ENCODE peak calls at places on chromosomes 7 and 10, in seven cellular contexts. One of them, this sample, is unnamed. For H3K4me1, the result is how much of the 10 kb centered on the place peaks cover.

GRCh38 chr10:22002531-22003110 is 909 bp downstream of the DNAJC1 start:
- DNase-seq in upper lobe of left lung: no peak
- DNase-seq in K562: no peak
- DNase-seq in stomach: no peak
- DNase-seq in suprapubic skin: no peak
- DNase-seq in IMR-90: peak
- DNase-seq in MM.1S: peak
- DNase-seq in this sample: no peak

GRCh38 chr10:31146496-31147219 is 115.0 kb upstream of the ZNF438 start:
- DNase-seq in MM.1S: no peak
- DNase-seq in K562: no peak
- DNase-seq in IMR-90: peak
- DNase-seq in upper lobe of left lung: peak
- DNase-seq in stomach: no peak
- DNase-seq in suprapubic skin: no peak
- DNase-seq in this sample: peak

GRCh38 chr7:109663806-109664205 is 1094.1 kb downstream of the DNAJB9 start:
- DNase-seq in MM.1S: no peak
- DNase-seq in K562: no peak
- DNase-seq in suprapubic skin: no peak
- DNase-seq in stomach: no peak
- DNase-seq in upper lobe of left lung: no peak
- DNase-seq in IMR-90: no peak
- DNase-seq in this sample: no peak

GRCh38 chr7:92292981-92293380 is 47.2 kb downstream of the ANKIB1 start:
- DNase-seq in stomach: no peak
- DNase-seq in IMR-90: no peak
- DNase-seq in MM.1S: no peak
- DNase-seq in suprapubic skin: no peak
- DNase-seq in upper lobe of left lung: no peak
- DNase-seq in K562: no peak
- DNase-seq in this sample: no peak

GRCh38 chr7:78642751-78643150 is 810.7 kb downstream of the MAGI2 start:
- DNase-seq in IMR-90: no peak
- DNase-seq in suprapubic skin: no peak
- DNase-seq in MM.1S: no peak
- DNase-seq in stomach: no peak
- DNase-seq in K562: no peak
- DNase-seq in upper lobe of left lung: no peak
- DNase-seq in this sample: no peak

GRCh38 chr10:132865236-132865635 is 77.1 kb downstream of the CFAP46 start:
- DNase-seq in MM.1S: no peak
- DNase-seq in stomach: no peak
- DNase-seq in IMR-90: no peak
- DNase-seq in upper lobe of left lung: peak
- DNase-seq in K562: no peak
- DNase-seq in suprapubic skin: peak
- DNase-seq in this sample: peak

GRCh38 chr10:43322321-43322720 is 49.1 kb upstream of the FXYD4 start:
- DNase-seq in stomach: peak
- DNase-seq in IMR-90: no peak
- DNase-seq in MM.1S: no peak
- DNase-seq in suprapubic skin: no peak
- DNase-seq in K562: no peak
- DNase-seq in upper lobe of left lung: no peak
- DNase-seq in this sample: peak

GRCh38 chr7:27151341-27151944 is 940 bp downstream of the HOXA3 start:
- DNase-seq in K562: no peak
- DNase-seq in upper lobe of left lung: no peak
- DNase-seq in stomach: no peak
- DNase-seq in suprapubic skin: no peak
- DNase-seq in IMR-90: no peak
- DNase-seq in MM.1S: no peak
- DNase-seq in this sample: peak

GRCh38 chr10:126712681-126713080 is 42.2 kb upstream of the C10orf90 start:
- DNase-seq in MM.1S: no peak
- DNase-seq in IMR-90: no peak
- DNase-seq in upper lobe of left lung: no peak
- DNase-seq in stomach: no peak
- DNase-seq in suprapubic skin: no peak
- DNase-seq in K562: no peak
- DNase-seq in this sample: no peak

GRCh38 chr10:600876-601275 is 88.6 kb downstream of the DIP2C start:
- DNase-seq in upper lobe of left lung: no peak
- DNase-seq in K562: no peak
- DNase-seq in stomach: peak
- DNase-seq in suprapubic skin: no peak
- DNase-seq in MM.1S: no peak
- DNase-seq in IMR-90: no peak
- DNase-seq in this sample: peak

GRCh38 chr10:99937630-99938029 is 72.1 kb downstream of the DNMBP start:
- DNase-seq in IMR-90: no peak
- DNase-seq in suprapubic skin: no peak
- DNase-seq in MM.1S: no peak
- DNase-seq in upper lobe of left lung: no peak
- DNase-seq in stomach: no peak
- DNase-seq in K562: no peak
- DNase-seq in this sample: no peak

GRCh38 chr10:98694014-98694413 is 247.3 kb upstream of the HPS1 start:
- DNase-seq in stomach: no peak
- DNase-seq in upper lobe of left lung: no peak
- DNase-seq in MM.1S: no peak
- DNase-seq in K562: no peak
- DNase-seq in IMR-90: no peak
- DNase-seq in suprapubic skin: no peak
- DNase-seq in this sample: no peak

GRCh38 chr10:119424591-119424975 is 117.9 kb downstream of the RGS10 start:
- DNase-seq in MM.1S: no peak
- DNase-seq in IMR-90: no peak
- DNase-seq in upper lobe of left lung: no peak
- DNase-seq in K562: no peak
- DNase-seq in suprapubic skin: no peak
- DNase-seq in stomach: no peak
- DNase-seq in this sample: no peak

GRCh38 chr10:24120651-24121050 is 88.3 kb upstream of the KIAA1217 start:
- DNase-seq in upper lobe of left lung: no peak
- DNase-seq in K562: no peak
- DNase-seq in IMR-90: no peak
- DNase-seq in stomach: no peak
- DNase-seq in suprapubic skin: no peak
- DNase-seq in MM.1S: no peak
- DNase-seq in this sample: no peak

GRCh38 chr10:97587183-97587582 is 2.3 kb upstream of the C10orf62 start:
- DNase-seq in K562: no peak
- DNase-seq in stomach: no peak
- DNase-seq in suprapubic skin: no peak
- DNase-seq in MM.1S: no peak
- DNase-seq in IMR-90: no peak
- DNase-seq in upper lobe of left lung: no peak
- DNase-seq in this sample: no peak

GRCh38 chr7:18087687-18088078 is 60.0 kb upstream of the PRPS1L1 start:
- DNase-seq in IMR-90: no peak
- DNase-seq in upper lobe of left lung: peak
- DNase-seq in K562: no peak
- DNase-seq in MM.1S: no peak
- DNase-seq in stomach: no peak
- DNase-seq in suprapubic skin: no peak
- DNase-seq in this sample: no peak

GRCh38 chr7:2529161-2530075 is 9.8 kb downstream of the LFNG start:
- DNase-seq in suprapubic skin: no peak
- DNase-seq in upper lobe of left lung: peak
- DNase-seq in stomach: peak
- DNase-seq in IMR-90: peak
- DNase-seq in MM.1S: no peak
- DNase-seq in K562: no peak
- DNase-seq in this sample: peak

GRCh38 chr10:77973276-77973675 is 46.7 kb upstream of the DLG5 start:
- DNase-seq in stomach: no peak
- DNase-seq in K562: no peak
- DNase-seq in MM.1S: no peak
- DNase-seq in IMR-90: no peak
- DNase-seq in upper lobe of left lung: no peak
- DNase-seq in suprapubic skin: no peak
- DNase-seq in this sample: no peak
- H3K4me1 ChIP-seq in stomach: under half
- H3K4me1 ChIP-seq in K562: under half
- H3K4me1 ChIP-seq in MM.1S: under half
- H3K4me1 ChIP-seq in IMR-90: under half
- H3K4me1 ChIP-seq in upper lobe of left lung: under half
- H3K4me1 ChIP-seq in suprapubic skin: under half
- H3K4me1 ChIP-seq in this sample: under half

GRCh38 chr10:102511562-102512274 is 7.9 kb downstream of the SUFU start:
- DNase-seq in suprapubic skin: no peak
- DNase-seq in IMR-90: no peak
- DNase-seq in stomach: no peak
- DNase-seq in upper lobe of left lung: no peak
- DNase-seq in MM.1S: peak
- DNase-seq in K562: no peak
- DNase-seq in this sample: peak
- TF ChIP-seq CTCF in suprapubic skin: no peak
- TF ChIP-seq CTCF in IMR-90: no peak
- TF ChIP-seq CTCF in stomach: no peak
- TF ChIP-seq CTCF in upper lobe of left lung: no peak
- TF ChIP-seq CTCF in MM.1S: no peak
- TF ChIP-seq CTCF in K562: no peak
- TF ChIP-seq CTCF in this sample: no peak

DNA sequence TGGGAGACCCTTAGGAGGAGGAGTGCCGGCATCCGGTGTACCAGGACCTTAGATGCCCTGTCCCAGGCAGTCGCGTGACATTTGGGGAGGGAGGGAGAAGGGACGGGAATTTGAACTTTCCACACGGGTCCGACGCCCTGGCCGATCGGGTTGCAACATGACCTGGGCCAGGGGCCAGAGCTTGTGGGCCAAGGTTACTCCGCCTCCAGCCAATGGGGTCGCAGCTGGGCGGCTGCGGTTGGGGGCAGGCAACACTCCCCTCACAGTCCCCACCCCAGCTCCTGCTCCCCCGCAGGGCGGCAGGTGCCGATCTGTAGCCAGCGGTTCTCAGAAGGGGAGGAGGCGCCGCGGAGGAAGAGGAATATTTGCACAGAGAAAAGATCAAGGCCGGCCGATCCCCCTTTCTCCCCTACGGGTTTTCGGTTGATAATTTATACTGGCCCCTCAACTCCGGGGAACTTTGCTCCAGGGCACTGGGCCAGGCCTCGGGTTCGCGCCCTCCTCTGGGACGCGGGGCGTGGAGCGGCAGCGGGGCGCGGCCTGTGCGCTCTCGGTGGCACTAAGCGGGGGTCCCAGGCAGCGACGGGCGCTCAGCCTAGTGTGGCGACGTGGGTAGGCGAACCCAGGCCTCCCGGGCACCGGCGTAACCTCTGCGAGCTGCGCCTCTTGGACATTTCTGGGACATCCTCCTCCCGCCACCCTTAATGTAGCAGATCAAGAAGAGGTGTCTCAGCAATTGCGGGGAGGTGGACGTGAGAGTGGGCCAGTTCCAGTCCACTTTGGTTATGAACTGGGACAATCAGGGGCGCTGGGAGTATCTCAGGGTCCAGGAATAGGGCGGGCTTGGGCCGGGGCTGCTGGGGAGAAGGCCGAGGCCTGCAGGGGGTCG is 1.2 kb downstream of the MLXIPL start:
- DNase-seq in IMR-90: no peak
- DNase-seq in upper lobe of left lung: peak
- DNase-seq in MM.1S: no peak
- DNase-seq in K562: peak
- DNase-seq in suprapubic skin: peak
- DNase-seq in stomach: no peak
- DNase-seq in this sample: peak
- H3K4me3 ChIP-seq in IMR-90: no peak
- H3K4me3 ChIP-seq in upper lobe of left lung: peak
- H3K4me3 ChIP-seq in MM.1S: no peak
- H3K4me3 ChIP-seq in K562: peak
- H3K4me3 ChIP-seq in suprapubic skin: peak
- H3K4me3 ChIP-seq in stomach: peak
- H3K4me3 ChIP-seq in this sample: no peak

DNA sequence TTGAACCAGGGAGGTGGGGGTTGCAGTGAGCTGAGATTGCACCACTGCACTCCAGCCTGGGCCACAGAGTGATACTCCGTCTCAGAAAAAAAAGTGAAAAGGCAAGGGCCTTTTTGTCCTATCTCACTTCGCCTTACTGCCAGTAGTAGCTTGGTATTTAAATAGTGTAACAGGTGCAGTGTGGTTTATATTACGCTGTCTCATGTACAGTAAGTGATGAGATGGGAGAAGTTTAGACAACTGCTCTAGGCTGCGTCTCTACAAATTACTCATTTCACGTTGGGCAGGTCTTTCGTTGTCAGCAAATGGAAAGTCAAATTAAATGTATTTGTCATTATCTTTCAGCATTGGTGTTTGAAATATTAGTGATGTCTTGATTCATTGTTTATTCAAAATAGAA is 15.5 kb upstream of the PFKFB3 start:
- DNase-seq in K562: no peak
- DNase-seq in suprapubic skin: no peak
- DNase-seq in stomach: no peak
- DNase-seq in MM.1S: no peak
- DNase-seq in IMR-90: no peak
- DNase-seq in upper lobe of left lung: no peak
- DNase-seq in this sample: no peak
- H3K4me1 ChIP-seq in K562: under half
- H3K4me1 ChIP-seq in suprapubic skin: under half
- H3K4me1 ChIP-seq in stomach: under half
- H3K4me1 ChIP-seq in MM.1S: under half
- H3K4me1 ChIP-seq in IMR-90: under half
- H3K4me1 ChIP-seq in upper lobe of left lung: under half
- H3K4me1 ChIP-seq in this sample: under half

GRCh38 chr10:66622050-66622449 is 303.8 kb upstream of the LRRTM3 start:
- DNase-seq in IMR-90: no peak
- DNase-seq in K562: no peak
- DNase-seq in suprapubic skin: no peak
- DNase-seq in MM.1S: no peak
- DNase-seq in stomach: no peak
- DNase-seq in upper lobe of left lung: no peak
- DNase-seq in this sample: no peak

GRCh38 chr10:66625709-66626590 is 299.9 kb upstream of the LRRTM3 start:
- DNase-seq in IMR-90: no peak
- DNase-seq in suprapubic skin: no peak
- DNase-seq in K562: no peak
- DNase-seq in upper lobe of left lung: no peak
- DNase-seq in MM.1S: no peak
- DNase-seq in stomach: no peak
- DNase-seq in this sample: no peak

GRCh38 chr10:66629976-66630375 is 295.9 kb upstream of the LRRTM3 start:
- DNase-seq in upper lobe of left lung: no peak
- DNase-seq in MM.1S: no peak
- DNase-seq in stomach: no peak
- DNase-seq in suprapubic skin: no peak
- DNase-seq in IMR-90: peak
- DNase-seq in K562: no peak
- DNase-seq in this sample: no peak

GRCh38 chr10:66627156-66627555 is 298.7 kb upstream of the LRRTM3 start:
- DNase-seq in suprapubic skin: no peak
- DNase-seq in stomach: no peak
- DNase-seq in MM.1S: peak
- DNase-seq in upper lobe of left lung: no peak
- DNase-seq in K562: no peak
- DNase-seq in IMR-90: no peak
- DNase-seq in this sample: peak
- TF ChIP-seq CTCF in suprapubic skin: peak
- TF ChIP-seq CTCF in stomach: no peak
- TF ChIP-seq CTCF in MM.1S: peak
- TF ChIP-seq CTCF in upper lobe of left lung: no peak
- TF ChIP-seq CTCF in K562: no peak
- TF ChIP-seq CTCF in IMR-90: no peak
- TF ChIP-seq CTCF in this sample: no peak

This sample was measured in mucosa of descending colon.